ENCODE peak calls at places on chromosomes 11 and 22, in ten cellular contexts. X, U, O, Z, A, W, N, R, V and Q are unnamed samples.

GRCh38 chr22:37454857-37455686 is 27.8 kb upstream of the ELFN2 start:
- DNase-seq in X (no peak), U (peak; percentile 86), O (peak; percentile 31), Z (peak; percentile 83), A (peak; percentile 76), W (no peak), N (peak; percentile 89), R (peak; percentile 88), V (no peak), Q (no peak)

GRCh38 chr11:82858556-82859091 is 41.6 kb downstream of the PRCP start:
- DNase-seq in X (no peak), U (no peak), O (peak; percentile 49), Z (peak; percentile 26), A (peak; percentile 81), W (no peak), N (peak; percentile 82), R (peak; percentile 44), V (no peak), Q (no peak)

GRCh38 chr11:84924290-84924689 is 702.9 kb downstream of the DLG2 start:
- DNase-seq in X (no peak), U (no peak), O (no peak), Z (no peak), A (no peak), W (no peak), N (no peak), R (no peak), V (no peak), Q (no peak)

GRCh38 chr11:88206746-88207145 is 31.5 kb upstream of the RAB38 start:
- DNase-seq in X (no peak), U (no peak), O (peak; percentile 1), Z (peak; percentile 45), A (peak; percentile 24), W (no peak), N (peak; percentile 19), R (peak; percentile 28), V (no peak), Q (no peak)

GRCh38 chr11:45607995-45608394 is 57.4 kb downstream of the CHST1 start:
- DNase-seq in X (no peak), U (no peak), O (no peak), Z (no peak), A (no peak), W (no peak), N (no peak), R (peak; percentile 4), V (peak; percentile 50), Q (no peak)

GRCh38 chr11:2376751-2377451 is at the start of gene CD81:
- DNase-seq in X (peak; percentile 95), U (peak; percentile 85), O (no peak), Z (peak; percentile 48), A (no peak), W (peak; percentile 53), N (no peak), R (peak; percentile 25), V (no peak), Q (peak; percentile 68)

GRCh38 chr11:77340501-77340900 is 39.0 kb upstream of the GDPD4 start:
- DNase-seq in X (no peak), U (no peak), O (no peak), Z (no peak), A (peak; percentile 26), W (no peak), N (peak; percentile 8), R (peak; percentile 53), V (no peak), Q (no peak)

GRCh38 chr11:119204066-119204465 is 2.1 kb upstream of the CBL start:
- DNase-seq in X (no peak), U (no peak), O (no peak), Z (no peak), A (no peak), W (no peak), N (no peak), R (no peak), V (no peak), Q (no peak)

GRCh38 chr11:75714211-75714610 is 3.4 kb upstream of the MOGAT2 start:
- DNase-seq in X (no peak), U (no peak), O (no peak), Z (no peak), A (no peak), W (no peak), N (no peak), R (no peak), V (no peak), Q (no peak)

GRCh38 chr11:86115542-86116385 is 46.9 kb upstream of the PICALM start:
- DNase-seq in X (no peak), U (no peak), O (no peak), Z (peak; percentile 59), A (no peak), W (no peak), N (peak; percentile 39), R (peak; percentile 30), V (no peak), Q (no peak)

GRCh38 chr11:10413268-10413667 is 41.8 kb upstream of the AMPD3 start:
- DNase-seq in X (no peak), U (no peak), O (no peak), Z (peak; percentile 50), A (no peak), W (no peak), N (no peak), R (no peak), V (no peak), Q (no peak)

GRCh38 chr11:10908215-10908990 is 50.5 kb upstream of the ZBED5 start:
- DNase-seq in X (no peak), U (no peak), O (peak; percentile 86), Z (peak; percentile 48), A (peak; percentile 97), W (peak; percentile 26), N (peak; percentile 71), R (peak; percentile 91), V (no peak), Q (no peak)

GRCh38 chr22:45891471-45891995 is 85.4 kb downstream of the WNT7B start:
- DNase-seq in X (no peak), U (peak; percentile 63), O (no peak), Z (no peak), A (no peak), W (no peak), N (no peak), R (no peak), V (peak; percentile 10), Q (no peak)

GRCh38 chr22:35288116-35288515 is 11.6 kb upstream of the TOM1 start:
- DNase-seq in X (no peak), U (no peak), O (no peak), Z (no peak), A (no peak), W (no peak), N (no peak), R (no peak), V (no peak), Q (no peak)

GRCh38 chr22:31968022-31968421 is 23.7 kb downstream of the YWHAH start:
- DNase-seq in X (no peak), U (no peak), O (no peak), Z (no peak), A (no peak), W (no peak), N (no peak), R (no peak), V (no peak), Q (no peak)

GRCh38 chr11:71446942-71447688 is 1.1 kb downstream of the DHCR7 start:
- DNase-seq in X (no peak), U (no peak), O (no peak), Z (peak; percentile 92), A (peak; percentile 81), W (no peak), N (peak; percentile 66), R (peak; percentile 88), V (no peak), Q (no peak)

GRCh38 chr11:74611369-74611861 is 19.0 kb downstream of the POLD3 start:
- DNase-seq in X (peak; percentile 17), U (no peak), O (peak; percentile 86), Z (peak; percentile 73), A (peak; percentile 95), W (no peak), N (peak; percentile 91), R (peak; percentile 82), V (no peak), Q (no peak)
- TF ChIP-seq CTCF in X (peak; percentile 16), U (peak; percentile 23), O (peak; percentile 54), Z (peak; percentile 50), A (peak; percentile 72), W (no peak), N (peak; percentile 54), R (peak; percentile 56), V (peak; percentile 52), Q (no peak)

DNA sequence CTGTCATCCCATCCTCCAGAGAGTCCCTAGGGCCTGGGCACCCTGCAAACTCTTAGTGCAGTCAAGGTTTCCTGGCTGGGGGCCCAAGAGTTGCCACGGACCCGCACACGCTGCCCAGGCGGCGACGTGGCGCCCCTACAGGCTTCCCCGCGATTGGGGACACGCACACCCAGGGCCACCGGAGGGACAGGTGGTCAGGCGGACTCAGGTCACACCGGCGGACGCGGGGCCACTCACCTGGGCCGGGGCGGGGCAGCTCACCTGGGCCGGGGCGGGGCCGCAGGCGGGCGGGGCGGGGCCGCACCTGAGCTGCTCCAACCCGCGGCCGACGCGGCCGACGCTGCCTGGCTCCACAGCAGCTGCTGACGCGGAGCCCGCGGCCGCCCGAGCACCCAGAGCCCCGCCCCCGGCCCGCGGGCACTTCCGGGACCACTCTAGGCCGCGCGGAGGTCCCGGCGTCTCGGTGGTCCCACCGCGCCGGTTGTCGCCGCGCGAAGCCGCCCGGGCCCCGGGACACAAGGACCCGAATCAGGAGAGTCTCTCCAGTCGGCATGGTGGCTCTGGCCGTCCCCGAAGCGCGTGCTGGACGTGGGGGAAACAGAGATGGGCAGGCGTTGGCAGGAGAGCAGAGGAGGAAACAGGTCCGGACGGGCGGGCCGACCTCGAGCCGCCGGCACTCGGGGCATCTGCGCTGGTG is at the start of gene ZNF70:
- DNase-seq in X (peak; percentile 96), U (peak; percentile 97), O (no peak), Z (peak; percentile 94), A (peak; percentile 76), W (peak; percentile 91), N (peak; percentile 66), R (peak; percentile 69), V (peak; percentile 86), Q (peak; percentile 82)
- TF ChIP-seq CTCF in X (no peak), U (no peak), O (peak; percentile 30), Z (no peak), A (peak; percentile 20), W (no peak), N (peak; percentile 9), R (no peak), V (peak; percentile 44), Q (no peak)

GRCh38 chr11:12942157-12942556 is 67.0 kb upstream of the RASSF10 start:
- DNase-seq in X (no peak), U (no peak), O (no peak), Z (no peak), A (no peak), W (no peak), N (no peak), R (no peak), V (no peak), Q (no peak)
- TF ChIP-seq CTCF in X (no peak), U (no peak), O (no peak), Z (no peak), A (no peak), W (no peak), N (no peak), R (no peak), V (no peak), Q (no peak)

DNA sequence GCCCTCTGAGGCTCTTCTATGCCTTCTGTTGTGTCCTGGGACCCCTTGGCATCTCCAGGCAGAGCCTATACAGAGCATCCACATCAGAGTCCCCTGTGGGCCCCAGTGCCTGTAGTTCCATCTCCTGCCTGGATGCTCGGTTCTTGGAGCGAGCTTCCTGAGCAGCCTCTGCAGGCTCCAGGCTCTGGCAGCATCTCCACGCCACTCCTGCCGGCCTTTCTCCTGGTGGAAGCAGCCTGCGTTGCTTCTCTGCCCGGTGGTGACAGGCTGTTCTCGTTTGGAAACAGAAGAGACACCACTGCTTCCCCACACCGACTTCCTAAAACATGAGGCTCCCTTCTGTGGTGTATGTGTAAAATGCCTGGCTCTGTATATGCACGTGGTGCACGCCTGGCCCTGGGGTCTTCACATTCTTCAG is 52.8 kb downstream of the BCR start:
- DNase-seq in X (no peak), U (no peak), O (no peak), Z (no peak), A (no peak), W (no peak), N (peak; percentile 38), R (peak; percentile 48), V (peak; percentile 74), Q (peak; percentile 13)
- TF ChIP-seq CTCF in X (no peak), U (no peak), O (peak; percentile 31), Z (no peak), A (peak; percentile 26), W (no peak), N (peak; percentile 39), R (peak; percentile 23), V (peak; percentile 25), Q (no peak)